ENCODE peak calls at places on chromosomes 13 and 19, in ten cellular contexts. One of them, this sample, is unnamed.

GRCh38 chr13:97018029-97018819 is 23.9 kb upstream of the OXGR1 start:
- DNase-seq in mammary epithelial cell: peak; percentile 39
- DNase-seq in hepatocyte: peak; percentile 70
- DNase-seq in CD8-positive, alpha-beta T cell: no peak
- DNase-seq in IMR-90: peak; percentile 61
- DNase-seq in heart right ventricle: no peak
- DNase-seq in fibroblast of lung: peak; percentile 75
- DNase-seq in effector memory CD4-positive, alpha-beta T cell: peak; percentile 1
- DNase-seq in breast epithelium: no peak
- DNase-seq in H9: peak; percentile 51
- DNase-seq in this sample: peak; percentile 36

GRCh38 chr13:104571161-104571889 is 1505.1 kb upstream of the SLC10A2 start:
- DNase-seq in H9: peak; percentile 75
- DNase-seq in breast epithelium: peak; percentile 88
- DNase-seq in hepatocyte: peak; percentile 87
- DNase-seq in CD8-positive, alpha-beta T cell: no peak
- DNase-seq in fibroblast of lung: peak; percentile 88
- DNase-seq in heart right ventricle: no peak
- DNase-seq in effector memory CD4-positive, alpha-beta T cell: no peak
- DNase-seq in IMR-90: peak; percentile 82
- DNase-seq in mammary epithelial cell: peak; percentile 90
- DNase-seq in this sample: no peak

GRCh38 chr13:49681837-49682236 is 9.4 kb downstream of the EBPL start:
- DNase-seq in H9: no peak
- DNase-seq in heart right ventricle: no peak
- DNase-seq in effector memory CD4-positive, alpha-beta T cell: no peak
- DNase-seq in hepatocyte: no peak
- DNase-seq in mammary epithelial cell: peak; percentile 63
- DNase-seq in IMR-90: peak; percentile 55
- DNase-seq in CD8-positive, alpha-beta T cell: no peak
- DNase-seq in fibroblast of lung: peak; percentile 15
- DNase-seq in breast epithelium: no peak
- DNase-seq in this sample: no peak

GRCh38 chr13:38308736-38309135 is 40.9 kb upstream of the UFM1 start:
- DNase-seq in H9: no peak
- DNase-seq in IMR-90: peak; percentile 63
- DNase-seq in CD8-positive, alpha-beta T cell: no peak
- DNase-seq in breast epithelium: no peak
- DNase-seq in fibroblast of lung: peak; percentile 2
- DNase-seq in hepatocyte: peak; percentile 13
- DNase-seq in effector memory CD4-positive, alpha-beta T cell: no peak
- DNase-seq in mammary epithelial cell: peak; percentile 98
- DNase-seq in heart right ventricle: no peak
- DNase-seq in this sample: no peak

GRCh38 chr13:74919914-74920313 is 562.1 kb downstream of the TBC1D4 start:
- DNase-seq in effector memory CD4-positive, alpha-beta T cell: no peak
- DNase-seq in H9: no peak
- DNase-seq in fibroblast of lung: no peak
- DNase-seq in CD8-positive, alpha-beta T cell: no peak
- DNase-seq in mammary epithelial cell: no peak
- DNase-seq in IMR-90: no peak
- DNase-seq in breast epithelium: no peak
- DNase-seq in hepatocyte: no peak
- DNase-seq in heart right ventricle: no peak
- DNase-seq in this sample: no peak

GRCh38 chr13:26719356-26719945 is 41.1 kb downstream of the GPR12 start:
- DNase-seq in H9: no peak
- DNase-seq in effector memory CD4-positive, alpha-beta T cell: no peak
- DNase-seq in CD8-positive, alpha-beta T cell: no peak
- DNase-seq in IMR-90: peak; percentile 4
- DNase-seq in hepatocyte: no peak
- DNase-seq in mammary epithelial cell: no peak
- DNase-seq in breast epithelium: no peak
- DNase-seq in fibroblast of lung: no peak
- DNase-seq in heart right ventricle: no peak
- DNase-seq in this sample: no peak

GRCh38 chr19:10701955-10702307 is 692 bp downstream of the QTRT1 start:
- DNase-seq in heart right ventricle: no peak
- DNase-seq in effector memory CD4-positive, alpha-beta T cell: no peak
- DNase-seq in hepatocyte: peak; percentile 46
- DNase-seq in breast epithelium: no peak
- DNase-seq in mammary epithelial cell: no peak
- DNase-seq in fibroblast of lung: no peak
- DNase-seq in IMR-90: no peak
- DNase-seq in H9: peak; percentile 65
- DNase-seq in CD8-positive, alpha-beta T cell: no peak
- DNase-seq in this sample: no peak

GRCh38 chr13:77136902-77137420 is 110.0 kb upstream of the FBXL3 start:
- DNase-seq in CD8-positive, alpha-beta T cell: no peak
- DNase-seq in IMR-90: peak; percentile 95
- DNase-seq in breast epithelium: no peak
- DNase-seq in mammary epithelial cell: peak; percentile 20
- DNase-seq in fibroblast of lung: peak; percentile 80
- DNase-seq in heart right ventricle: no peak
- DNase-seq in H9: no peak
- DNase-seq in hepatocyte: no peak
- DNase-seq in effector memory CD4-positive, alpha-beta T cell: no peak
- DNase-seq in this sample: no peak

GRCh38 chr19:15399234-15399515 is 19.6 kb upstream of the AKAP8 start:
- DNase-seq in mammary epithelial cell: no peak
- DNase-seq in CD8-positive, alpha-beta T cell: no peak
- DNase-seq in H9: no peak
- DNase-seq in IMR-90: no peak
- DNase-seq in effector memory CD4-positive, alpha-beta T cell: no peak
- DNase-seq in breast epithelium: no peak
- DNase-seq in hepatocyte: no peak
- DNase-seq in fibroblast of lung: no peak
- DNase-seq in heart right ventricle: no peak
- DNase-seq in this sample: no peak

GRCh38 chr13:33441015-33441414 is 155.5 kb upstream of the STARD13 start:
- DNase-seq in effector memory CD4-positive, alpha-beta T cell: no peak
- DNase-seq in IMR-90: peak; percentile 47
- DNase-seq in CD8-positive, alpha-beta T cell: no peak
- DNase-seq in mammary epithelial cell: peak; percentile 36
- DNase-seq in H9: peak; percentile 46
- DNase-seq in heart right ventricle: no peak
- DNase-seq in breast epithelium: no peak
- DNase-seq in fibroblast of lung: peak; percentile 34
- DNase-seq in hepatocyte: peak; percentile 23
- DNase-seq in this sample: no peak

GRCh38 chr19:46761418-46761831 is 15.2 kb upstream of the STRN4 start:
- DNase-seq in breast epithelium: peak; percentile 70
- DNase-seq in heart right ventricle: no peak
- DNase-seq in H9: no peak
- DNase-seq in effector memory CD4-positive, alpha-beta T cell: no peak
- DNase-seq in fibroblast of lung: peak; percentile 91
- DNase-seq in hepatocyte: no peak
- DNase-seq in CD8-positive, alpha-beta T cell: no peak
- DNase-seq in IMR-90: peak; percentile 79
- DNase-seq in mammary epithelial cell: no peak
- DNase-seq in this sample: no peak

GRCh38 chr13:72932250-72932649 is 126.6 kb upstream of the KLF5 start:
- DNase-seq in fibroblast of lung: no peak
- DNase-seq in effector memory CD4-positive, alpha-beta T cell: no peak
- DNase-seq in CD8-positive, alpha-beta T cell: no peak
- DNase-seq in H9: no peak
- DNase-seq in IMR-90: no peak
- DNase-seq in hepatocyte: no peak
- DNase-seq in heart right ventricle: no peak
- DNase-seq in breast epithelium: no peak
- DNase-seq in mammary epithelial cell: no peak
- DNase-seq in this sample: no peak

GRCh38 chr19:48896191-48896720 is 2.3 kb downstream of the TULP2 start:
- DNase-seq in IMR-90: no peak
- DNase-seq in heart right ventricle: peak; percentile 71
- DNase-seq in effector memory CD4-positive, alpha-beta T cell: no peak
- DNase-seq in breast epithelium: no peak
- DNase-seq in hepatocyte: peak; percentile 66
- DNase-seq in fibroblast of lung: peak; percentile 58
- DNase-seq in mammary epithelial cell: no peak
- DNase-seq in H9: peak; percentile 94
- DNase-seq in CD8-positive, alpha-beta T cell: no peak
- DNase-seq in this sample: peak; percentile 33

GRCh38 chr13:95168191-95168590 is 133.1 kb downstream of the ABCC4 start:
- DNase-seq in heart right ventricle: no peak
- DNase-seq in H9: no peak
- DNase-seq in IMR-90: no peak
- DNase-seq in effector memory CD4-positive, alpha-beta T cell: no peak
- DNase-seq in breast epithelium: no peak
- DNase-seq in fibroblast of lung: no peak
- DNase-seq in mammary epithelial cell: no peak
- DNase-seq in hepatocyte: no peak
- DNase-seq in CD8-positive, alpha-beta T cell: no peak
- DNase-seq in this sample: no peak

GRCh38 chr19:485583-486236 is 10.6 kb upstream of the MADCAM1 start:
- DNase-seq in hepatocyte: peak; percentile 74
- DNase-seq in CD8-positive, alpha-beta T cell: no peak
- DNase-seq in H9: no peak
- DNase-seq in heart right ventricle: no peak
- DNase-seq in fibroblast of lung: no peak
- DNase-seq in mammary epithelial cell: peak; percentile 75
- DNase-seq in breast epithelium: peak; percentile 75
- DNase-seq in IMR-90: no peak
- DNase-seq in effector memory CD4-positive, alpha-beta T cell: no peak
- DNase-seq in this sample: no peak

DNA sequence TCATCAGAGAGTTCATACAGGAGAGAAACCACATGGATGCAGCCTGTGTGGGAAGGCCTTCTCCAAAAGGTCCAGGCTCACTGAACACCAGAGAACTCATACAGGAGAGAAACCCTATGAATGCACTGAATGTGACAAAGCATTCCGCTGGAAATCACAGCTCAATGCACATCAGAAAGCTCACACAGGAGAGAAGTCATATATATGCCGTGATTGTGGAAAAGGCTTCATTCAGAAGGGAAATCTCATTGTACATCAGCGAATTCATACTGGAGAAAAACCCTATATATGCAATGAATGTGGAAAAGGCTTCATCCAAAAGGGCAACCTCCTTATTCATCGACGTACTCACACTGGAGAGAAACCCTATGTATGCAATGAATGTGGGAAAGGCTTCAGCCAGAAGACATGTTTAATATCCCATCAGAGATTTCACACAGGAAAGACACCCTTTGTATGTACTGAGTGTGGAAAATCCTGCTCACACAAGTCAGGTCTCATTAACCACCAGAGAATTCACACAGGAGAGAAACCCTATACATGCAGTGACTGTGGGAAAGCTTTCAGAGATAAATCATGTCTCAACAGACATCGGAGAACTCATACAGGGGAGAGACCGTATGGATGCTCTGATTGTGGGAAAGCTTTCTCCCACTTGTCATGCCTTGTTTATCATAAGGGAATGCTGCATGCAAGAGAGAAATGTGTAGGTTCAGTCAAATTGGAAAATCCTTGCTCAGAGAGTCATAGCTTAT is 17.7 kb downstream of the ZNF613 start:
- DNase-seq in heart right ventricle: no peak
- DNase-seq in IMR-90: no peak
- DNase-seq in fibroblast of lung: peak; percentile 15
- DNase-seq in effector memory CD4-positive, alpha-beta T cell: no peak
- DNase-seq in mammary epithelial cell: no peak
- DNase-seq in breast epithelium: no peak
- DNase-seq in hepatocyte: no peak
- DNase-seq in CD8-positive, alpha-beta T cell: no peak
- DNase-seq in H9: no peak
- DNase-seq in this sample: no peak
- H3K9me3 ChIP-seq in heart right ventricle: peaks cover 46% of the 10 kb centered on the region
- H3K9me3 ChIP-seq in IMR-90: peaks cover 64% of the 10 kb centered on the region
- H3K9me3 ChIP-seq in fibroblast of lung: peaks cover 11% of the 10 kb centered on the region
- H3K9me3 ChIP-seq in effector memory CD4-positive, alpha-beta T cell: peaks cover 80% of the 10 kb centered on the region
- H3K9me3 ChIP-seq in mammary epithelial cell: peaks cover 76% of the 10 kb centered on the region
- H3K9me3 ChIP-seq in breast epithelium: peaks cover 92% of the 10 kb centered on the region
- H3K9me3 ChIP-seq in hepatocyte: peaks cover 69% of the 10 kb centered on the region
- H3K9me3 ChIP-seq in CD8-positive, alpha-beta T cell: peaks cover 82% of the 10 kb centered on the region
- H3K9me3 ChIP-seq in H9: peaks cover 75% of the 10 kb centered on the region
- H3K9me3 ChIP-seq in this sample: peaks cover 66% of the 10 kb centered on the region

DNA sequence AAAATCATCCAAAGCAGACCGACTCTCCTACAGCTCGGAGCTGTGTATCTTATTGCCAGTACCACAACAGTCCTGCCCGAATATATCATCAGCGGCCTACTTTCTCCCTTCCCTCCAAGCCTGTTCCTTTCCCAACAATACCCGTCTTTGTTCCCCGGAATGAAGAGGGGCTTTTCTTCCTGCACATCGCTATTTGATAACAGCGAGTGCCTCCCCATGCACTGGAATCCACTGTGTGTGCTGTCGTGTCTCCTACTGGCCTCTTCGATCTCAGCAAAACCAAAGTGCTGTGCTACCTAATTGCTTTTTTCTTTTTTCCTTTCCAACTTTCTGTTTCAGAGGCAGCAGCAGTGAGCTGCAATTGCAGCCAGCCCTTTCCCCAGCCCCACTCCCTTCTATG is 43.5 kb downstream of the EFNB2 start:
- DNase-seq in hepatocyte: no peak
- DNase-seq in fibroblast of lung: no peak
- DNase-seq in IMR-90: no peak
- DNase-seq in breast epithelium: no peak
- DNase-seq in effector memory CD4-positive, alpha-beta T cell: no peak
- DNase-seq in CD8-positive, alpha-beta T cell: no peak
- DNase-seq in heart right ventricle: no peak
- DNase-seq in H9: no peak
- DNase-seq in mammary epithelial cell: no peak
- DNase-seq in this sample: no peak
- H3K9me3 ChIP-seq in hepatocyte: no peaks in the 10 kb centered on the region
- H3K9me3 ChIP-seq in fibroblast of lung: no peaks in the 10 kb centered on the region
- H3K9me3 ChIP-seq in IMR-90: no peaks in the 10 kb centered on the region
- H3K9me3 ChIP-seq in breast epithelium: no peaks in the 10 kb centered on the region
- H3K9me3 ChIP-seq in effector memory CD4-positive, alpha-beta T cell: no peaks in the 10 kb centered on the region
- H3K9me3 ChIP-seq in CD8-positive, alpha-beta T cell: no peaks in the 10 kb centered on the region
- H3K9me3 ChIP-seq in heart right ventricle: no peaks in the 10 kb centered on the region
- H3K9me3 ChIP-seq in H9: no peaks in the 10 kb centered on the region
- H3K9me3 ChIP-seq in mammary epithelial cell: no peaks in the 10 kb centered on the region
- H3K9me3 ChIP-seq in this sample: no peaks in the 10 kb centered on the region

GRCh38 chr19:53068199-53068598 is 23.7 kb downstream of the ERVV-2 start:
- DNase-seq in heart right ventricle: no peak
- DNase-seq in breast epithelium: no peak
- DNase-seq in IMR-90: no peak
- DNase-seq in H9: no peak
- DNase-seq in hepatocyte: no peak
- DNase-seq in mammary epithelial cell: no peak
- DNase-seq in CD8-positive, alpha-beta T cell: no peak
- DNase-seq in fibroblast of lung: no peak
- DNase-seq in effector memory CD4-positive, alpha-beta T cell: no peak
- DNase-seq in this sample: no peak
- H3K9me3 ChIP-seq in heart right ventricle: peaks cover 25% of the 10 kb centered on the region
- H3K9me3 ChIP-seq in breast epithelium: peaks cover 85% of the 10 kb centered on the region
- H3K9me3 ChIP-seq in IMR-90: peaks cover 72% of the 10 kb centered on the region
- H3K9me3 ChIP-seq in H9: peaks cover 34% of the 10 kb centered on the region
- H3K9me3 ChIP-seq in hepatocyte: peaks cover 42% of the 10 kb centered on the region
- H3K9me3 ChIP-seq in mammary epithelial cell: peaks cover 60% of the 10 kb centered on the region
- H3K9me3 ChIP-seq in CD8-positive, alpha-beta T cell: peaks cover 46% of the 10 kb centered on the region
- H3K9me3 ChIP-seq in fibroblast of lung: peaks cover 6% of the 10 kb centered on the region
- H3K9me3 ChIP-seq in effector memory CD4-positive, alpha-beta T cell: peaks cover 65% of the 10 kb centered on the region
- H3K9me3 ChIP-seq in this sample: peaks cover 40% of the 10 kb centered on the region

DNA sequence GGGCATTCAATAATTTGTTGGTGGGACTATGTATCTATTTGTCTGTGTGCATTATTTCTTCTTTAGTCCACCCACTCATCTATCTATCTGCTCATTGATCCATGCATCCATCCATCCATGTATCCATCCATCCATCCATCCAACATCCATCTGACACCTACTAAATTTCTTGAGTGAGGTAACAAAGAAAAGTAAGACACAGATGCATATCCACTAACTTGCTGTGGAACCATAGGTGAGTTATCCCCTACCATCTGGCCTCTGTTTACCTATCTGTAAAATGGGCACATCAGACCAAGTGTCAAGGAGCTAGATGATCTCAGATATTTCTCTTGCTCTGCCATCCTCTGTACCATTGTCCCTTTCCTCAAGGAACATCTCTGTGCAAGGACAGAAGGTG is 54.7 kb downstream of the ZNF536 start:
- DNase-seq in CD8-positive, alpha-beta T cell: no peak
- DNase-seq in heart right ventricle: no peak
- DNase-seq in effector memory CD4-positive, alpha-beta T cell: no peak
- DNase-seq in IMR-90: no peak
- DNase-seq in fibroblast of lung: no peak
- DNase-seq in mammary epithelial cell: no peak
- DNase-seq in breast epithelium: no peak
- DNase-seq in H9: no peak
- DNase-seq in hepatocyte: no peak
- DNase-seq in this sample: no peak
- H3K9me3 ChIP-seq in CD8-positive, alpha-beta T cell: no peaks in the 10 kb centered on the region
- H3K9me3 ChIP-seq in heart right ventricle: no peaks in the 10 kb centered on the region
- H3K9me3 ChIP-seq in effector memory CD4-positive, alpha-beta T cell: no peaks in the 10 kb centered on the region
- H3K9me3 ChIP-seq in IMR-90: peaks cover 38% of the 10 kb centered on the region
- H3K9me3 ChIP-seq in fibroblast of lung: no peaks in the 10 kb centered on the region
- H3K9me3 ChIP-seq in mammary epithelial cell: peaks cover 22% of the 10 kb centered on the region
- H3K9me3 ChIP-seq in breast epithelium: no peaks in the 10 kb centered on the region
- H3K9me3 ChIP-seq in H9: no peaks in the 10 kb centered on the region
- H3K9me3 ChIP-seq in hepatocyte: no peaks in the 10 kb centered on the region
- H3K9me3 ChIP-seq in this sample: no peaks in the 10 kb centered on the region